ENCODE peak calls at places on chromosome 21, in eight cellular contexts. Q is endodermal cell, S is right atrium auricular region, C is left ventricle myocardium inferior, G is tibial artery, H is cardiac muscle cell, K is K562, X is iPS DF 6.9. L is an unnamed sample.

GRCh38 chr21:32916522-32917099 is 109.1 kb upstream of the OLIG2 start:
- DNase-seq in K (peak; percentile 44), H (no peak), Q (no peak), X (no peak), C (no peak), S (no peak), G (no peak), L (peak; percentile 19)

GRCh38 chr21:42179316-42179715 is 39.6 kb upstream of the ABCG1 start:
- DNase-seq in C (no peak), X (no peak), H (no peak), S (peak; percentile 11), K (no peak), G (no peak), Q (no peak), L (no peak)

GRCh38 chr21:33642896-33643657 is 776 bp downstream of the ITSN1 start:
- DNase-seq in H (peak; percentile 35), G (peak; percentile 30), C (peak; percentile 42), S (no peak), Q (peak; percentile 77), K (peak; percentile 56), X (no peak), L (peak; percentile 40)

GRCh38 chr21:37139902-37140301 is 66.8 kb downstream of the TTC3 start:
- DNase-seq in Q (peak; percentile 62), X (peak; percentile 18), H (peak; percentile 15), C (no peak), S (no peak), K (no peak), G (no peak), L (peak; percentile 85)

GRCh38 chr21:33286600-33287456 is 20.7 kb downstream of the IL10RB start:
- DNase-seq in C (peak; percentile 39), S (peak; percentile 74), X (no peak), K (no peak), G (no peak), H (peak; percentile 87), Q (no peak), L (no peak)

GRCh38 chr21:36120304-36120902 is 14.5 kb upstream of the CBR3 start:
- DNase-seq in S (no peak), G (no peak), C (peak; percentile 32), X (no peak), K (no peak), H (peak; percentile 19), Q (no peak), L (no peak)

GRCh38 chr21:45853703-45854342 is 127.7 kb upstream of the COL6A1 start:
- DNase-seq in C (no peak), S (no peak), X (no peak), Q (peak; percentile 23), K (no peak), G (no peak), H (no peak), L (no peak)

GRCh38 chr21:32572574-32573420 is 12.5 kb downstream of the TCP10L start:
- DNase-seq in G (no peak), C (no peak), K (peak; percentile 76), S (no peak), H (no peak), Q (peak; percentile 51), X (no peak), L (no peak)

GRCh38 chr21:36654341-36654740 is 44.6 kb upstream of the SIM2 start:
- DNase-seq in H (no peak), S (no peak), C (no peak), G (no peak), X (no peak), K (no peak), Q (no peak), L (no peak)

GRCh38 chr21:29501451-29501850 is 202.7 kb downstream of the BACH1 start:
- DNase-seq in S (no peak), G (no peak), Q (no peak), C (no peak), X (no peak), H (no peak), K (no peak), L (no peak)

GRCh38 chr21:36183144-36183795 is 26.6 kb downstream of the DOP1B start:
- DNase-seq in Q (no peak), H (peak; percentile 11), K (no peak), X (no peak), S (no peak), C (no peak), G (no peak), L (no peak)

GRCh38 chr21:37008705-37009104 is 2.2 kb downstream of the RIPPLY3 start:
- DNase-seq in C (no peak), X (no peak), H (no peak), G (no peak), S (no peak), Q (peak; percentile 65), K (no peak), L (peak; percentile 16)

GRCh38 chr21:45831991-45832740 is 149.4 kb upstream of the COL6A1 start:
- DNase-seq in X (no peak), S (peak; percentile 55), Q (no peak), K (no peak), H (peak; percentile 79), G (no peak), C (no peak), L (no peak)

GRCh38 chr21:46191686-46192575 is 7.7 kb upstream of the SPATC1L start:
- DNase-seq in C (no peak), Q (peak; percentile 38), G (no peak), X (no peak), K (no peak), H (no peak), S (peak; percentile 54), L (no peak)

GRCh38 chr21:46098303-46099141 is 610 bp downstream of the COL6A2 start:
- DNase-seq in Q (peak; percentile 75), G (peak; percentile 25), H (peak; percentile 36), X (no peak), C (peak; percentile 34), S (peak; percentile 57), K (no peak), L (no peak)

GRCh38 chr21:36021251-36021837 is 39.0 kb downstream of the SETD4 start:
- DNase-seq in G (no peak), X (no peak), H (no peak), Q (no peak), K (no peak), C (no peak), S (no peak), L (no peak)

GRCh38 chr21:36917487-36918158 is 48.8 kb downstream of the HLCS start:
- DNase-seq in K (peak; percentile 37), G (no peak), Q (peak; percentile 81), C (no peak), H (peak; percentile 66), X (peak; percentile 37), S (no peak), L (peak; percentile 60)

GRCh38 chr21:32253215-32253641 is 25.6 kb downstream of the MIS18A start:
- DNase-seq in G (no peak), K (no peak), C (peak; percentile 53), X (no peak), Q (no peak), S (peak; percentile 60), H (peak; percentile 91), L (no peak)

GRCh38 chr21:44820851-44821250 is 3.0 kb upstream of the SUMO3 start:
- DNase-seq in S (no peak), Q (no peak), K (no peak), H (no peak), C (no peak), G (no peak), X (no peak), L (no peak)

GRCh38 chr21:44822484-44823178 is 4.8 kb upstream of the SUMO3 start:
- DNase-seq in K (peak; percentile 42), C (no peak), G (no peak), H (no peak), Q (no peak), S (no peak), X (no peak), L (no peak)

GRCh38 chr21:44818636-44819011 is 762 bp upstream of the SUMO3 start:
- DNase-seq in S (no peak), Q (no peak), K (no peak), G (no peak), H (no peak), X (no peak), C (no peak), L (no peak)

GRCh38 chr21:44819283-44820243 is 1.7 kb upstream of the SUMO3 start:
- DNase-seq in Q (no peak), K (no peak), G (no peak), X (no peak), S (no peak), C (no peak), H (no peak), L (no peak)

GRCh38 chr21:44823179-44823654 is 5.4 kb upstream of the SUMO3 start:
- DNase-seq in X (no peak), K (no peak), C (no peak), S (no peak), H (no peak), Q (no peak), G (no peak), L (no peak)
- H3K9me3 ChIP-seq in X (peaks cover 4% of the 10 kb centered on the region), K (peaks cover 26% of the 10 kb centered on the region), C (peaks cover 60% of the 10 kb centered on the region), S (peaks cover 30% of the 10 kb centered on the region), H (no peaks in the 10 kb centered on the region), Q (peaks cover 54% of the 10 kb centered on the region), G (peaks cover 22% of the 10 kb centered on the region), L (peaks cover 32% of the 10 kb centered on the region)

GRCh38 chr21:40925481-40925880 is 78.5 kb upstream of the DSCAM start:
- DNase-seq in K (no peak), S (no peak), G (no peak), X (no peak), H (no peak), Q (no peak), C (no peak), L (no peak)
- H3K9me3 ChIP-seq in K (no peaks in the 10 kb centered on the region), S (peaks cover 11% of the 10 kb centered on the region), G (peaks cover 5% of the 10 kb centered on the region), X (no peaks in the 10 kb centered on the region), H (no peaks in the 10 kb centered on the region), Q (peaks cover 33% of the 10 kb centered on the region), C (peaks cover 29% of the 10 kb centered on the region), L (peaks cover 4% of the 10 kb centered on the region)

DNA sequence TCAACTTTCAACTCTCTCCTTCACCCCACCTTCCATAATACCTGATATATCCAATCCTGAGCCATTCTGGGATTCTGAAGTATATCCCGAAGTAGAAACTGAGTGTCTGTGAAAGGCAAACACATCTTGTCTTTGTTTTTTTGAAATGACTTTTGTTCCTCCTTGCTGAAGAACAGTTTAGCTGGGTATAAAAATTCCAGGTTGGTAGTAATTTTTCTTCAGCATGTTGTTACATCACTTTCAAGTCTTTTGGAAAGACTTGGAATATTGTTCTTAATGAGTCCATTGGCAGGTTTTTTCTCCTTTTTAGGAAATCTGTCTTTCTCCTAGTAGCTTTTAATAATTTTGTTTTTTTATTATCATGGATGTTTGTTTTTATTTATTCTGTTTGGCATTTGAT is 32.7 kb downstream of the CRYAA start:
- DNase-seq in S (no peak), G (no peak), C (no peak), K (no peak), X (no peak), H (no peak), Q (no peak), L (no peak)
- H3K9me3 ChIP-seq in S (peaks cover 36% of the 10 kb centered on the region), G (peaks cover 25% of the 10 kb centered on the region), C (peaks cover 56% of the 10 kb centered on the region), K (peaks cover 5% of the 10 kb centered on the region), X (no peaks in the 10 kb centered on the region), H (no peaks in the 10 kb centered on the region), Q (peaks cover 24% of the 10 kb centered on the region), L (peaks cover 19% of the 10 kb centered on the region)

GRCh38 chr21:25149022-25149421 is 458.3 kb downstream of the MRPL39 start:
- DNase-seq in C (no peak), K (no peak), H (no peak), Q (no peak), S (no peak), G (no peak), X (no peak), L (no peak)
- H3K9me3 ChIP-seq in C (no peaks in the 10 kb centered on the region), K (no peaks in the 10 kb centered on the region), H (no peaks in the 10 kb centered on the region), Q (no peaks in the 10 kb centered on the region), S (no peaks in the 10 kb centered on the region), G (no peaks in the 10 kb centered on the region), X (peaks cover 8% of the 10 kb centered on the region), L (no peaks in the 10 kb centered on the region)

GRCh38 chr21:23638131-23638530 is 1969.2 kb downstream of the MRPL39 start:
- DNase-seq in S (no peak), G (no peak), K (no peak), X (no peak), H (no peak), Q (no peak), C (no peak), L (no peak)
- H3K9me3 ChIP-seq in S (no peaks in the 10 kb centered on the region), G (no peaks in the 10 kb centered on the region), K (no peaks in the 10 kb centered on the region), X (no peaks in the 10 kb centered on the region), H (no peaks in the 10 kb centered on the region), Q (peaks cover 11% of the 10 kb centered on the region), C (no peaks in the 10 kb centered on the region), L (peaks cover 4% of the 10 kb centered on the region)